ENCODE peak calls at places on chromosome 5, in six cellular contexts. One of them, this sample, is unnamed.
A peak's percentile ranks its signal among the peaks of the same experiment; 100 is the strongest.

GRCh38 chr5:1755321-1755949 is 44.2 kb downstream of the MRPL36 start:
- DNase-seq in keratinocyte: no peak
- DNase-seq in left ventricle myocardium inferior: no peak
- DNase-seq in PC-3: no peak
- DNase-seq in upper lobe of right lung: peak; percentile 37
- DNase-seq in transverse colon: peak; percentile 3
- DNase-seq in this sample: no peak

GRCh38 chr5:18285257-18285656 is 651.0 kb downstream of the TAF11L14 start:
- DNase-seq in keratinocyte: no peak
- DNase-seq in left ventricle myocardium inferior: no peak
- DNase-seq in PC-3: no peak
- DNase-seq in upper lobe of right lung: no peak
- DNase-seq in transverse colon: no peak
- DNase-seq in this sample: no peak

GRCh38 chr5:65801332-65801731 is 79.3 kb downstream of the NLN start:
- DNase-seq in keratinocyte: no peak
- DNase-seq in left ventricle myocardium inferior: no peak
- DNase-seq in PC-3: no peak
- DNase-seq in upper lobe of right lung: no peak
- DNase-seq in transverse colon: no peak
- DNase-seq in this sample: no peak

GRCh38 chr5:6714221-6715041 is 1.2 kb downstream of the TENT4A start:
- DNase-seq in keratinocyte: no peak
- DNase-seq in left ventricle myocardium inferior: peak; percentile 45
- DNase-seq in PC-3: peak; percentile 55
- DNase-seq in upper lobe of right lung: peak; percentile 76
- DNase-seq in transverse colon: no peak
- DNase-seq in this sample: peak; percentile 45

GRCh38 chr5:61894046-61894445 is 412.0 kb upstream of the KIF2A start:
- DNase-seq in keratinocyte: no peak
- DNase-seq in left ventricle myocardium inferior: no peak
- DNase-seq in PC-3: no peak
- DNase-seq in upper lobe of right lung: no peak
- DNase-seq in transverse colon: no peak
- DNase-seq in this sample: no peak

GRCh38 chr5:154189819-154190651 is 498 bp upstream of the GALNT10 start:
- DNase-seq in keratinocyte: no peak
- DNase-seq in left ventricle myocardium inferior: peak; percentile 89
- DNase-seq in PC-3: peak; percentile 71
- DNase-seq in upper lobe of right lung: peak; percentile 94
- DNase-seq in transverse colon: peak; percentile 90
- DNase-seq in this sample: peak; percentile 89

GRCh38 chr5:142826741-142827492 is 56.7 kb downstream of the ARHGAP26 start:
- DNase-seq in keratinocyte: peak; percentile 36
- DNase-seq in left ventricle myocardium inferior: no peak
- DNase-seq in PC-3: peak; percentile 88
- DNase-seq in upper lobe of right lung: no peak
- DNase-seq in transverse colon: no peak
- DNase-seq in this sample: no peak

GRCh38 chr5:61304611-61305369 is 27.3 kb upstream of the ZSWIM6 start:
- DNase-seq in keratinocyte: peak; percentile 96
- DNase-seq in left ventricle myocardium inferior: peak; percentile 18
- DNase-seq in PC-3: peak; percentile 88
- DNase-seq in upper lobe of right lung: peak; percentile 67
- DNase-seq in transverse colon: peak; percentile 86
- DNase-seq in this sample: peak; percentile 81

GRCh38 chr5:112776301-112776856 is 38.7 kb downstream of the APC start:
- DNase-seq in keratinocyte: no peak
- DNase-seq in left ventricle myocardium inferior: no peak
- DNase-seq in PC-3: peak; percentile 50
- DNase-seq in upper lobe of right lung: no peak
- DNase-seq in transverse colon: no peak
- DNase-seq in this sample: no peak

GRCh38 chr5:160438316-160439204 is 16.9 kb downstream of the PTTG1 start:
- DNase-seq in keratinocyte: no peak
- DNase-seq in left ventricle myocardium inferior: no peak
- DNase-seq in PC-3: peak; percentile 73
- DNase-seq in upper lobe of right lung: no peak
- DNase-seq in transverse colon: peak; percentile 63
- DNase-seq in this sample: peak; percentile 65

GRCh38 chr5:177310332-177310731 is 1.4 kb downstream of the MXD3 start:
- DNase-seq in keratinocyte: no peak
- DNase-seq in left ventricle myocardium inferior: no peak
- DNase-seq in PC-3: no peak
- DNase-seq in upper lobe of right lung: no peak
- DNase-seq in transverse colon: no peak
- DNase-seq in this sample: no peak

DNA sequence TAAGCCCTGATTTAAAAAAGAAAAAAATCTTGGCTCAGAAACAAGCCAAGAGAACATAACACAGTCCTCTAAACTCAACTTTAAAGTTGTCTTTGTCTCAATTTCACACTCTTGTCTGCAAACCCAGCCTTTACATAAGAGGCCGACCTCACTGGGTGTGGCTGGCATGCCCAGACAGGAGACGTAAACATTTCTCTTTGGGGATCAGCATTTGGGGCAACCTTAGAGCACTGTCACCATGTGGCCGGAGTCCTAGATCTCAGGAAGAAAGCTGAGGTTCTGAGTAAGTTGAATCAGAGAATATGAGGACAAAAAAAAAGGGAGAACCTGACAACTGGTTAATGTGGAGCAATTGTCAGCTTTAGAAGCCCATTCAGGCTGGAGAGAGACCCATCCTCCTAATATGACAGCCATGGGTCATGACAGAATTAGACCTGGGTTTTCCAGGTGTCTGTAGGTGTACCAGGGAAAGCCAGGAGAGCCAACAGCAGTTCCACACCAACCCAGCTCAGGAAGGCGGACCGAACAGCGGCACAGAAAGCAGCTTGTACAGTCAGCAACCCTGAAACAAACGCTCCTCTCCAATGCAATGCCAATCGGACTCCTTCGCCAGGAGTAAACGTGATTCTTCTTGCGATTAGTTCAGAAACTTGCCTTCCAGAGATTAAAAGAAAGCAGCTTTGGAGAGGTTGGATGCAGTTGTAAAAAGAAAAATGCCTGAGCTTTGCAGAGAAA is 97.9 kb upstream of the MAP3K1 start:
- DNase-seq in keratinocyte: peak; percentile 28
- DNase-seq in left ventricle myocardium inferior: no peak
- DNase-seq in PC-3: no peak
- DNase-seq in upper lobe of right lung: no peak
- DNase-seq in transverse colon: no peak
- DNase-seq in this sample: no peak
- H3K4me3 ChIP-seq in keratinocyte: peak overlapping the region; percentile 53
- H3K4me3 ChIP-seq in left ventricle myocardium inferior: no peak overlapping the region
- H3K4me3 ChIP-seq in PC-3: no peak overlapping the region
- H3K4me3 ChIP-seq in upper lobe of right lung: no peak overlapping the region
- H3K4me3 ChIP-seq in transverse colon: no peak overlapping the region
- H3K4me3 ChIP-seq in this sample: no peak overlapping the region

DNA sequence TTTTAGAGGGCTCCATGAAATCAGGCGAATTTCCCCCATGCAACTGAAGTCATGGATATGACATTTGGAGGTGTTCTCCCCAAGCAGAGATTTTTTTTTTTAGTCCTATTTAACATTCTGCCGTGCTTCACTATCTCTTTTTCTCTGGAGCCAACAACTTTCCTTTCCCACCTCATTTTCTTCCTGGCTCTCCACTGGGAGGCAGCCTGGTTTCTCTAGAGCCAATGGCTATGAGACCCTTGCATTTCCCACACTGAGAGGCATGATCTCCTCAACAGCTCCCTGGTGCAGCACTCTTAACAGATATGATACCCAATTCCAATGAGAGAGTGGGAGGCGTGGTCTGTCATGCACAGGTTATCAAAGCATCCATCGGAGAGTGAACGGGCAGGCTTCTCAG is 310.8 kb downstream of the DRD1 start:
- DNase-seq in keratinocyte: no peak
- DNase-seq in left ventricle myocardium inferior: no peak
- DNase-seq in PC-3: no peak
- DNase-seq in upper lobe of right lung: no peak
- DNase-seq in transverse colon: no peak
- DNase-seq in this sample: no peak
- TF ChIP-seq CTCF in keratinocyte: no peak
- TF ChIP-seq CTCF in left ventricle myocardium inferior: no peak
- TF ChIP-seq CTCF in PC-3: no peak
- TF ChIP-seq CTCF in upper lobe of right lung: no peak
- TF ChIP-seq CTCF in transverse colon: no peak
- TF ChIP-seq CTCF in this sample: no peak

DNA sequence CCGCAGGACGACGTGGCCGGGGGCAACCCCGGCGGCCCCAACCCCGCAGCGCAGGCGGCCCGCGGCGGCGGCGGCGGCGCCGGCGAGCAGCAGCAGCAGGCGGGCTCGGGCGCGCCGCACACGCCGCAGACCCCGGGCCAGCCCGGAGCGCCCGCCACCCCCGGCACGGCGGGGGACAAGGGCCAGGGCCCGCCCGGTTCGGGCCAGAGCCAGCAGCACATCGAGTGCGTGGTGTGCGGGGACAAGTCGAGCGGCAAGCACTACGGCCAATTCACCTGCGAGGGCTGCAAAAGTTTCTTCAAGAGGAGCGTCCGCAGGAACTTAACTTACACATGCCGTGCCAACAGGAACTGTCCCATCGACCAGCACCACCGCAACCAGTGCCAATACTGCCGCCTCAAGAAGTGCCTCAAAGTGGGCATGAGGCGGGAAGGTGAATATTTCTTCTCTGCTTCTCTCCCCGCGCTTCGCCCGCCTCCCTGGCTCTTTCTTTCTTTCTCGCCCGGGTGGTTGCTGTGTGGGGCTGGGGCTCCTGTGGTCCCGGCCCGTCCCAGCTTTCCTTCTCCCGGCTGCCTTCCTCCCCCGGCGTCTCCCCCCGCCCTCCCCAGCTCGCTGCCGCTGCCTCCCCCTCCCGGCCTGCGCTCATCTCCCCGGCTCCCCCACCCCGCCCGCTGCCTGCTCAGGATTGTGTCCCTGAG is 2.2 kb downstream of the NR2F1 start:
- DNase-seq in keratinocyte: no peak
- DNase-seq in left ventricle myocardium inferior: no peak
- DNase-seq in PC-3: peak; percentile 49
- DNase-seq in upper lobe of right lung: no peak
- DNase-seq in transverse colon: no peak
- DNase-seq in this sample: no peak
- H3K27me3 ChIP-seq in keratinocyte: peaks cover 74% of the 10 kb centered on the region
- H3K27me3 ChIP-seq in left ventricle myocardium inferior: peaks cover 87% of the 10 kb centered on the region
- H3K27me3 ChIP-seq in PC-3: no peaks in the 10 kb centered on the region
- H3K27me3 ChIP-seq in upper lobe of right lung: peaks cover 65% of the 10 kb centered on the region
- H3K27me3 ChIP-seq in transverse colon: peaks cover 93% of the 10 kb centered on the region
- H3K27me3 ChIP-seq in this sample: peaks cover 57% of the 10 kb centered on the region

DNA sequence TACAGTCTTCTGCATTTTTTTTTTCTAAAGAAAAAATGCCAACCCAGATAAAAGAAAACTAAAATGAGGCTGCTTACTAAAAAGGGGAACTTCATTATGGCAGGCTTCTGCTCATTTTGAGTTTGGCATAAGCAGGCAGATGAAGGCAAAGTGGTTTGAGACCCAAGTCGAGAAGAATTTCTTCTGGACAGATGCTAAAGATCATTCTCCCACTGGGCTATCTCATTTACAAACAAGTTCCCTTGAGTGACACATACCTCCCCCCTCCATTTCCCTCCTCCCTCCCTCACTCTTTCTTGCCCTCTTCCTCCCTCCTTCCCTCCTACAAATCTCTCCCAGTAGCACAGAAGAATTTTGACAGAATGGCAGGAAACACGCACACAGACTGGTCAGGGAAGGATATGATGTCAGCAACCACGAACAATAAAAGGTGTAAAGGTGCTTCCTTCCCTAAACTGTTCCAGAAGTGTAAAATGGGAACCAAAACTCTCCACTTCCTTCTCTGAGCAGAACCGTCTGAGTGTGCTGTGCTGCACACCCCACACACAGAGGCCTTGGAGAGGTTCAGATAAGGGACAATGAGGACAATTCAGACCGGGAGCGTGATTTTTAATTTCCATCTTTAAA is 55.9 kb downstream of the MEF2C start:
- DNase-seq in keratinocyte: no peak
- DNase-seq in left ventricle myocardium inferior: no peak
- DNase-seq in PC-3: peak; percentile 70
- DNase-seq in upper lobe of right lung: no peak
- DNase-seq in transverse colon: peak; percentile 33
- DNase-seq in this sample: peak; percentile 29
- H3K4me3 ChIP-seq in keratinocyte: no peak overlapping the region
- H3K4me3 ChIP-seq in left ventricle myocardium inferior: peak overlapping the region; percentile 40
- H3K4me3 ChIP-seq in PC-3: no peak overlapping the region
- H3K4me3 ChIP-seq in upper lobe of right lung: no peak overlapping the region
- H3K4me3 ChIP-seq in transverse colon: no peak overlapping the region
- H3K4me3 ChIP-seq in this sample: no peak overlapping the region

DNA sequence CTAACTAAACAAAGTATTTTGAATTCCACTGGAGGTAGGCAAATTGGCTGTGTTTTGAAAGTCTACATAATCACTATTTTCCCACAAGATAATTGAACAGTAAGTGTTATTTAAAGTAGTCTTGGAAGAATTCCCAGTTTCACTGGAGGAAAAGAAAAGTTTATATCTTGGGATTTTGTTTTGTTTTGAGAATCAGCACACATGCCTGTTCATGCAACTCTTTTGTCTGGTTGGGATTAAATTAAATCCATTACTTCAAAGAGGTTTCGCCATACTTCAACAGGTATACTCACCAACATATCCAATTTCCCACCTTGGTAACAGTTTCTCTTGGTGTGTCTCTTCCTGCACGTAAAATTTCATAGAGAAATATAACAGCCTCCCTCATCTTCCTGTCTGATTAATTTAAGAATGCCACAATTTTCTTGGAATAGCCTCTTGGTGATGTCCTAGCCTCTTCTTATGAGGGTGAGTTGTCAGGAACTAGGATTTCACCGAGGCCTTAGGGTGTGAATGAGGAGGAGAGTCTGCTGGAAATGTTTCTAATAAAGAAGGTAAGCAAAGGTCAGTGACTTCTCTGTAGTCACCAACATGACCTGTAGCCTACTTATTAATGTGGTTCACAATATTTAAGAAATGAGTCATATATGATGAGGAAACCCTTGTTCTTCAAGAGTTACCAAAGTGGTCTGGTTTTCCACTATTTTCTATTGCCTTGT is 48.1 kb downstream of the ITGA2 start:
- DNase-seq in keratinocyte: peak; percentile 85
- DNase-seq in left ventricle myocardium inferior: no peak
- DNase-seq in PC-3: peak; percentile 90
- DNase-seq in upper lobe of right lung: no peak
- DNase-seq in transverse colon: no peak
- DNase-seq in this sample: no peak
- TF ChIP-seq CTCF in keratinocyte: no peak
- TF ChIP-seq CTCF in left ventricle myocardium inferior: no peak
- TF ChIP-seq CTCF in PC-3: no peak
- TF ChIP-seq CTCF in upper lobe of right lung: no peak
- TF ChIP-seq CTCF in transverse colon: no peak
- TF ChIP-seq CTCF in this sample: no peak

GRCh38 chr5:52181403-52181802 is 606.3 kb upstream of the ITGA1 start:
- DNase-seq in keratinocyte: no peak
- DNase-seq in left ventricle myocardium inferior: no peak
- DNase-seq in PC-3: no peak
- DNase-seq in upper lobe of right lung: no peak
- DNase-seq in transverse colon: no peak
- DNase-seq in this sample: no peak
- H3K27me3 ChIP-seq in keratinocyte: no peaks in the 10 kb centered on the region
- H3K27me3 ChIP-seq in left ventricle myocardium inferior: no peaks in the 10 kb centered on the region
- H3K27me3 ChIP-seq in PC-3: peaks cover 4% of the 10 kb centered on the region
- H3K27me3 ChIP-seq in upper lobe of right lung: no peaks in the 10 kb centered on the region
- H3K27me3 ChIP-seq in transverse colon: no peaks in the 10 kb centered on the region
- H3K27me3 ChIP-seq in this sample: no peaks in the 10 kb centered on the region